ENCODE peak calls at places on chromosomes 11 and 22, in eight cellular contexts. C, O, D, V, F, Z, L and K are unnamed samples.

GRCh38 chr11:95339554-95339953 is 108.6 kb upstream of the SESN3 start:
- DNase-seq in C (no peak), O (no peak), D (no peak), V (no peak), F (no peak), Z (no peak), L (no peak), K (no peak)

GRCh38 chr11:22787565-22788162 is 41.9 kb downstream of the SVIP start:
- DNase-seq in C (peak), O (peak), D (no peak), V (peak), F (peak), Z (peak), L (no peak), K (peak)

GRCh38 chr11:10451399-10452116 is 3.5 kb upstream of the AMPD3 start:
- DNase-seq in C (no peak), O (no peak), D (no peak), V (no peak), F (peak), Z (no peak), L (no peak), K (no peak)

GRCh38 chr11:65946655-65947054 is 1.4 kb downstream of the TSGA10IP start:
- DNase-seq in C (no peak), O (no peak), D (no peak), V (no peak), F (no peak), Z (no peak), L (no peak), K (no peak)

GRCh38 chr22:42688241-42688913 is 32.3 kb downstream of the A4GALT start:
- DNase-seq in C (no peak), O (peak), D (peak), V (no peak), F (peak), Z (peak), L (peak), K (no peak)

GRCh38 chr11:120867988-120868387 is 155.9 kb upstream of the TBCEL start:
- DNase-seq in C (no peak), O (no peak), D (no peak), V (no peak), F (no peak), Z (no peak), L (no peak), K (no peak)

GRCh38 chr11:128929991-128930390 is 12.7 kb downstream of the TP53AIP1 start:
- DNase-seq in C (no peak), O (no peak), D (no peak), V (no peak), F (no peak), Z (no peak), L (no peak), K (no peak)

GRCh38 chr11:1153105-1153950 is 4.4 kb upstream of the MUC5AC start:
- DNase-seq in C (no peak), O (no peak), D (no peak), V (no peak), F (peak), Z (no peak), L (no peak), K (peak)

GRCh38 chr11:28483072-28483867 is 375.1 kb downstream of the METTL15 start:
- DNase-seq in C (no peak), O (no peak), D (no peak), V (no peak), F (no peak), Z (no peak), L (no peak), K (no peak)

GRCh38 chr11:441418-442274 is at the start of gene ANO9:
- DNase-seq in C (no peak), O (peak), D (peak), V (peak), F (peak), Z (no peak), L (no peak), K (peak)

GRCh38 chr11:72705442-72706365 is 31.5 kb upstream of the PDE2A start:
- DNase-seq in C (no peak), O (no peak), D (no peak), V (no peak), F (no peak), Z (no peak), L (no peak), K (no peak)

GRCh38 chr11:3213659-3214419 is 4.8 kb downstream of the MRGPRG start:
- DNase-seq in C (no peak), O (no peak), D (peak), V (no peak), F (no peak), Z (no peak), L (no peak), K (no peak)